ENCODE peak calls at places on chromosome 9, in five cellular contexts. V, R, O, F and H are unnamed samples.

GRCh38 chr9:85248514-85249312 is 493.0 kb downstream of the AGTPBP1 start:
- DNase-seq in V (peak; percentile 6), R (peak; percentile 80), O (no peak), F (no peak), H (peak; percentile 72)

GRCh38 chr9:95750725-95751644 is 124.5 kb upstream of the ERCC6L2 start:
- DNase-seq in V (no peak), R (no peak), O (no peak), F (no peak), H (no peak)

GRCh38 chr9:38376266-38376665 is 16.2 kb upstream of the ALDH1B1 start:
- DNase-seq in V (no peak), R (no peak), O (no peak), F (no peak), H (no peak)

GRCh38 chr9:18297532-18297872 is 176.5 kb upstream of the ADAMTSL1 start:
- DNase-seq in V (no peak), R (peak; percentile 8), O (no peak), F (no peak), H (peak; percentile 72)

GRCh38 chr9:74760031-74760700 is 127.6 kb downstream of the TRPM6 start:
- DNase-seq in V (no peak), R (peak; percentile 89), O (peak; percentile 96), F (no peak), H (no peak)

GRCh38 chr9:35520404-35520790 is 30.5 kb downstream of the RUSC2 start:
- DNase-seq in V (no peak), R (no peak), O (no peak), F (no peak), H (no peak)

GRCh38 chr9:108389056-108389455 is 466.7 kb downstream of the ACTL7B start:
- DNase-seq in V (no peak), R (no peak), O (no peak), F (no peak), H (no peak)

GRCh38 chr9:138042640-138043039 is 165.1 kb downstream of the CACNA1B start:
- DNase-seq in V (no peak), R (no peak), O (no peak), F (no peak), H (peak; percentile 60)

GRCh38 chr9:83334320-83334719 is 203.9 kb downstream of the FRMD3 start:
- DNase-seq in V (peak; percentile 79), R (peak; percentile 26), O (peak; percentile 65), F (peak; percentile 66), H (peak; percentile 92)

GRCh38 chr9:242461-243080 is 27.9 kb downstream of the DOCK8 start:
- DNase-seq in V (no peak), R (no peak), O (no peak), F (no peak), H (no peak)

GRCh38 chr9:237141-237857 is 22.6 kb downstream of the DOCK8 start:
- DNase-seq in V (no peak), R (no peak), O (no peak), F (no peak), H (no peak)

GRCh38 chr9:237858-238345 is 23.2 kb downstream of the DOCK8 start:
- DNase-seq in V (no peak), R (no peak), O (no peak), F (no peak), H (no peak)
- H3K27ac ChIP-seq in V (no peak overlapping the region), R (no peak overlapping the region), O (no peak overlapping the region), F (no peak overlapping the region), H (no peak overlapping the region)

GRCh38 chr9:65432051-65432450 is 147.0 kb upstream of the FOXD4L5 start:
- DNase-seq in V (no peak), R (no peak), O (no peak), F (no peak), H (no peak)

GRCh38 chr9:65430221-65430620 is 145.2 kb upstream of the FOXD4L5 start:
- DNase-seq in V (no peak), R (no peak), O (no peak), F (no peak), H (no peak)

GRCh38 chr9:65420771-65421170 is 135.8 kb upstream of the FOXD4L5 start:
- DNase-seq in V (no peak), R (no peak), O (no peak), F (no peak), H (no peak)

DNA sequence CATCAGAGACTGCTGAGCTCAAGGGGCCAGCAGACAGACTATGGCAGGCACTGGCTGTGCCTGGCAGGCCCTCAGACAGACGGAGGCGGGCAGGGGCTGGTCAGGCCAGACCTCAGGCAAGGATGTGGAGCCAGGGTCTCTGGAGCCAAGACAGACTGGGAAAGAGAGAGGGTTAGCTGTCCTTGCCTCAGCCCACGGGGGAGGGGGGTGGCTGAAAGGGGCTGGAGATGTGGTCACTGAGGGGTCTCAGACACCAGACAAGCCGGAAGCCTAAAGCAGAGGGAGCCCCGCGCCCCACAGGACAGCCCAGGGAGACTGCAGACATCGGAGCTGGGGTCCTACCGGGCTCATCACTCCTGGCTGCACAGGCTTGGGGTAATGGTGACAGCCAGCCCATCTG is 141.2 kb upstream of the FOXD4L5 start:
- DNase-seq in V (no peak), R (no peak), O (no peak), F (no peak), H (no peak)
- H3K9me3 ChIP-seq in V (no peaks in the 10 kb centered on the region), R (no peaks in the 10 kb centered on the region), O (no peaks in the 10 kb centered on the region), F (no peaks in the 10 kb centered on the region), H (peaks cover 28% of the 10 kb centered on the region)

DNA sequence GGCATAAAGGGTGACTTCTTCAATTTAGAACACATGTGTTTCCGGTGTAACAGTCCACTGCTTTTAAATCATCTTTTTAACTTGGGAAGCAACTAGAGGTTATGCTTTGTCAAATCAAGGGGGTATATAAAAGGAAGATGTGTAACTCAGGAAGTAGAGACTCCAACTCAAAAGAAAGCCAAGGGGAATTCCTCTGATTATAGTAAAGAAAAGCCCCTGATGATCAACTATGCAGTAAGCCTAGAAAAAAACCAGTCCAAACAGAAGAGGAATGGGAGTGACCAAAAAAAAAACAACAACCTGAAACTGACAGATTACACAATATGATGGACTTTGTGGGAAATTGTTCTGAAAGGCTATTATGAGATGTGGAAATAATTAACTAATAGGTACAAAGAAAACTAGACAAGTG is 90.3 kb downstream of the AK8 start:
- DNase-seq in V (no peak), R (no peak), O (no peak), F (no peak), H (no peak)
- H3K27ac ChIP-seq in V (no peak overlapping the region), R (no peak overlapping the region), O (no peak overlapping the region), F (no peak overlapping the region), H (no peak overlapping the region)

DNA sequence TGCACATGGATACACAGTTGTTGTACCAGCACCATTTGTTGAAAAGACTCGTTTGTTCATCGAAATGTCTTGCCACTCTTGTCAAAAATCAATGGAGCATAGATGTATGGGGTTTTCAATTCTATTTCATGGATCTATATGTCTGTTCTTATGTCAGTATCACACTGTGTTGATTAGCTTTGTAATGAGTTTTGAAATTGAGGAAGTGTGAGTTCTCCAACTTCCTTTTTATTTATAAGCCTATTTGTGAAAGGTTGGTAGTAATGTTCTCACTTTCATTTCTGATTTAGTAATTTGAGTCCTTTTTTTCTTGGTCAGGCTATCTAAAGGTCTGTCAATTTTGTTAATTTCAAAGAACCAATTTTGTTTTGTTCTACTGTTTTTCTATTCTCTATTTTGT is 26.1 kb downstream of the ZNF510 start:
- DNase-seq in V (no peak), R (no peak), O (no peak), F (no peak), H (no peak)
- H3K9me3 ChIP-seq in V (peaks cover 7% of the 10 kb centered on the region), R (peaks cover 37% of the 10 kb centered on the region), O (peaks cover 2% of the 10 kb centered on the region), F (peaks cover 16% of the 10 kb centered on the region), H (peaks cover 72% of the 10 kb centered on the region)

GRCh38 chr9:87498816-87499454 is 1.3 kb downstream of the DAPK1 start:
- DNase-seq in V (peak; percentile 23), R (no peak), O (no peak), F (peak; percentile 33), H (no peak)
- H3K27ac ChIP-seq in V (no peak overlapping the region), R (no peak overlapping the region), O (no peak overlapping the region), F (peak overlapping the region; percentile 91), H (peak overlapping the region; percentile 92)